ENCODE peak calls at places on chromosome 17, in nine cellular contexts. One of them, this sample, is unnamed.

GRCh38 chr17:2137342-2138098 is 82.6 kb downstream of the HIC1 start:
- DNase-seq in activated CD8-positive, alpha-beta memory T cell treated with anti-CD3 and anti-CD28 coated beads for 1 hour: no peak
- DNase-seq in HFFc6: peak; percentile 81
- DNase-seq in stimulated activated naive CD4-positive, alpha-beta T cell: no peak
- DNase-seq in mucosa of descending colon: no peak
- DNase-seq in RWPE2: no peak
- DNase-seq in ecto neural progenitor cell: peak; percentile 72
- DNase-seq in activated CD4-positive, CD25-positive, alpha-beta regulatory T cell: no peak
- DNase-seq in fibroblast of villous mesenchyme: peak; percentile 89
- DNase-seq in this sample: no peak

GRCh38 chr17:7576432-7576937 is 3.0 kb upstream of the CD68 start:
- DNase-seq in activated CD4-positive, CD25-positive, alpha-beta regulatory T cell: no peak
- DNase-seq in mucosa of descending colon: peak; percentile 39
- DNase-seq in fibroblast of villous mesenchyme: no peak
- DNase-seq in HFFc6: no peak
- DNase-seq in stimulated activated naive CD4-positive, alpha-beta T cell: no peak
- DNase-seq in RWPE2: no peak
- DNase-seq in activated CD8-positive, alpha-beta memory T cell treated with anti-CD3 and anti-CD28 coated beads for 1 hour: no peak
- DNase-seq in ecto neural progenitor cell: no peak
- DNase-seq in this sample: no peak

GRCh38 chr17:80835816-80836657 is 155.6 kb upstream of the CHMP6 start:
- DNase-seq in ecto neural progenitor cell: no peak
- DNase-seq in activated CD8-positive, alpha-beta memory T cell treated with anti-CD3 and anti-CD28 coated beads for 1 hour: no peak
- DNase-seq in RWPE2: no peak
- DNase-seq in HFFc6: no peak
- DNase-seq in fibroblast of villous mesenchyme: no peak
- DNase-seq in mucosa of descending colon: peak; percentile 26
- DNase-seq in stimulated activated naive CD4-positive, alpha-beta T cell: no peak
- DNase-seq in activated CD4-positive, CD25-positive, alpha-beta regulatory T cell: no peak
- DNase-seq in this sample: no peak

GRCh38 chr17:16928406-16929280 is 43.3 kb downstream of the TNFRSF13B start:
- DNase-seq in HFFc6: no peak
- DNase-seq in activated CD8-positive, alpha-beta memory T cell treated with anti-CD3 and anti-CD28 coated beads for 1 hour: no peak
- DNase-seq in fibroblast of villous mesenchyme: no peak
- DNase-seq in RWPE2: no peak
- DNase-seq in mucosa of descending colon: no peak
- DNase-seq in activated CD4-positive, CD25-positive, alpha-beta regulatory T cell: no peak
- DNase-seq in ecto neural progenitor cell: no peak
- DNase-seq in stimulated activated naive CD4-positive, alpha-beta T cell: no peak
- DNase-seq in this sample: peak; percentile 66

GRCh38 chr17:6297960-6298359 is 137.0 kb downstream of the AIPL1 start:
- DNase-seq in ecto neural progenitor cell: no peak
- DNase-seq in activated CD4-positive, CD25-positive, alpha-beta regulatory T cell: no peak
- DNase-seq in mucosa of descending colon: no peak
- DNase-seq in RWPE2: no peak
- DNase-seq in activated CD8-positive, alpha-beta memory T cell treated with anti-CD3 and anti-CD28 coated beads for 1 hour: no peak
- DNase-seq in stimulated activated naive CD4-positive, alpha-beta T cell: no peak
- DNase-seq in HFFc6: no peak
- DNase-seq in fibroblast of villous mesenchyme: no peak
- DNase-seq in this sample: no peak

GRCh38 chr17:57810740-57811632 is 38.9 kb downstream of the MRPS23 start:
- DNase-seq in activated CD4-positive, CD25-positive, alpha-beta regulatory T cell: no peak
- DNase-seq in ecto neural progenitor cell: peak; percentile 52
- DNase-seq in fibroblast of villous mesenchyme: peak; percentile 28
- DNase-seq in HFFc6: no peak
- DNase-seq in stimulated activated naive CD4-positive, alpha-beta T cell: no peak
- DNase-seq in activated CD8-positive, alpha-beta memory T cell treated with anti-CD3 and anti-CD28 coated beads for 1 hour: no peak
- DNase-seq in mucosa of descending colon: no peak
- DNase-seq in RWPE2: no peak
- DNase-seq in this sample: peak; percentile 55

GRCh38 chr17:58823051-58823525 is 67.4 kb downstream of the PPM1E start:
- DNase-seq in stimulated activated naive CD4-positive, alpha-beta T cell: no peak
- DNase-seq in HFFc6: no peak
- DNase-seq in fibroblast of villous mesenchyme: no peak
- DNase-seq in ecto neural progenitor cell: no peak
- DNase-seq in activated CD4-positive, CD25-positive, alpha-beta regulatory T cell: no peak
- DNase-seq in activated CD8-positive, alpha-beta memory T cell treated with anti-CD3 and anti-CD28 coated beads for 1 hour: no peak
- DNase-seq in RWPE2: no peak
- DNase-seq in mucosa of descending colon: no peak
- DNase-seq in this sample: no peak

GRCh38 chr17:34486781-34487180 is 92.6 kb upstream of the TMEM132E start:
- DNase-seq in stimulated activated naive CD4-positive, alpha-beta T cell: no peak
- DNase-seq in ecto neural progenitor cell: no peak
- DNase-seq in HFFc6: no peak
- DNase-seq in mucosa of descending colon: no peak
- DNase-seq in activated CD4-positive, CD25-positive, alpha-beta regulatory T cell: no peak
- DNase-seq in fibroblast of villous mesenchyme: no peak
- DNase-seq in activated CD8-positive, alpha-beta memory T cell treated with anti-CD3 and anti-CD28 coated beads for 1 hour: no peak
- DNase-seq in RWPE2: no peak
- DNase-seq in this sample: peak; percentile 12

GRCh38 chr17:81341347-81342061 is 46.4 kb upstream of the SLC38A10 start:
- DNase-seq in stimulated activated naive CD4-positive, alpha-beta T cell: no peak
- DNase-seq in mucosa of descending colon: peak; percentile 49
- DNase-seq in HFFc6: no peak
- DNase-seq in ecto neural progenitor cell: peak; percentile 72
- DNase-seq in RWPE2: peak; percentile 66
- DNase-seq in activated CD8-positive, alpha-beta memory T cell treated with anti-CD3 and anti-CD28 coated beads for 1 hour: no peak
- DNase-seq in fibroblast of villous mesenchyme: no peak
- DNase-seq in activated CD4-positive, CD25-positive, alpha-beta regulatory T cell: no peak
- DNase-seq in this sample: no peak

GRCh38 chr17:66950886-66951604 is 13.5 kb upstream of the CACNG4 start:
- DNase-seq in RWPE2: no peak
- DNase-seq in mucosa of descending colon: no peak
- DNase-seq in fibroblast of villous mesenchyme: no peak
- DNase-seq in stimulated activated naive CD4-positive, alpha-beta T cell: no peak
- DNase-seq in HFFc6: no peak
- DNase-seq in activated CD4-positive, CD25-positive, alpha-beta regulatory T cell: no peak
- DNase-seq in ecto neural progenitor cell: no peak
- DNase-seq in activated CD8-positive, alpha-beta memory T cell treated with anti-CD3 and anti-CD28 coated beads for 1 hour: no peak
- DNase-seq in this sample: no peak

GRCh38 chr17:67343237-67343636 is 23.1 kb downstream of the PSMD12 start:
- DNase-seq in activated CD4-positive, CD25-positive, alpha-beta regulatory T cell: no peak
- DNase-seq in stimulated activated naive CD4-positive, alpha-beta T cell: no peak
- DNase-seq in ecto neural progenitor cell: no peak
- DNase-seq in mucosa of descending colon: no peak
- DNase-seq in RWPE2: no peak
- DNase-seq in activated CD8-positive, alpha-beta memory T cell treated with anti-CD3 and anti-CD28 coated beads for 1 hour: no peak
- DNase-seq in HFFc6: no peak
- DNase-seq in fibroblast of villous mesenchyme: no peak
- DNase-seq in this sample: no peak

GRCh38 chr17:39306028-39306427 is 80.3 kb upstream of the STAC2 start:
- DNase-seq in RWPE2: no peak
- DNase-seq in fibroblast of villous mesenchyme: no peak
- DNase-seq in activated CD8-positive, alpha-beta memory T cell treated with anti-CD3 and anti-CD28 coated beads for 1 hour: no peak
- DNase-seq in mucosa of descending colon: no peak
- DNase-seq in ecto neural progenitor cell: peak; percentile 56
- DNase-seq in HFFc6: no peak
- DNase-seq in stimulated activated naive CD4-positive, alpha-beta T cell: no peak
- DNase-seq in activated CD4-positive, CD25-positive, alpha-beta regulatory T cell: no peak
- DNase-seq in this sample: no peak

GRCh38 chr17:65182233-65182632 is 45.1 kb downstream of the RGS9 start:
- DNase-seq in ecto neural progenitor cell: no peak
- DNase-seq in activated CD4-positive, CD25-positive, alpha-beta regulatory T cell: no peak
- DNase-seq in activated CD8-positive, alpha-beta memory T cell treated with anti-CD3 and anti-CD28 coated beads for 1 hour: no peak
- DNase-seq in stimulated activated naive CD4-positive, alpha-beta T cell: no peak
- DNase-seq in HFFc6: no peak
- DNase-seq in fibroblast of villous mesenchyme: no peak
- DNase-seq in RWPE2: no peak
- DNase-seq in mucosa of descending colon: no peak
- DNase-seq in this sample: no peak

GRCh38 chr17:40095944-40096791 is 4.2 kb downstream of the NR1D1 start:
- DNase-seq in activated CD8-positive, alpha-beta memory T cell treated with anti-CD3 and anti-CD28 coated beads for 1 hour: peak; percentile 45
- DNase-seq in fibroblast of villous mesenchyme: no peak
- DNase-seq in mucosa of descending colon: peak; percentile 85
- DNase-seq in stimulated activated naive CD4-positive, alpha-beta T cell: peak; percentile 83
- DNase-seq in ecto neural progenitor cell: no peak
- DNase-seq in HFFc6: no peak
- DNase-seq in activated CD4-positive, CD25-positive, alpha-beta regulatory T cell: peak; percentile 58
- DNase-seq in RWPE2: no peak
- DNase-seq in this sample: no peak

GRCh38 chr17:29595107-29595942 is 2.4 kb downstream of the ANKRD13B start:
- DNase-seq in RWPE2: no peak
- DNase-seq in fibroblast of villous mesenchyme: no peak
- DNase-seq in ecto neural progenitor cell: peak; percentile 52
- DNase-seq in mucosa of descending colon: no peak
- DNase-seq in activated CD4-positive, CD25-positive, alpha-beta regulatory T cell: no peak
- DNase-seq in activated CD8-positive, alpha-beta memory T cell treated with anti-CD3 and anti-CD28 coated beads for 1 hour: no peak
- DNase-seq in stimulated activated naive CD4-positive, alpha-beta T cell: no peak
- DNase-seq in HFFc6: no peak
- DNase-seq in this sample: no peak

GRCh38 chr17:21678451-21679081 is 13.8 kb upstream of the KCNJ18 start:
- DNase-seq in activated CD4-positive, CD25-positive, alpha-beta regulatory T cell: no peak
- DNase-seq in HFFc6: no peak
- DNase-seq in mucosa of descending colon: no peak
- DNase-seq in stimulated activated naive CD4-positive, alpha-beta T cell: no peak
- DNase-seq in ecto neural progenitor cell: no peak
- DNase-seq in RWPE2: no peak
- DNase-seq in activated CD8-positive, alpha-beta memory T cell treated with anti-CD3 and anti-CD28 coated beads for 1 hour: no peak
- DNase-seq in fibroblast of villous mesenchyme: no peak
- DNase-seq in this sample: peak; percentile 91

GRCh38 chr17:31433091-31433790 is 41.8 kb downstream of the RAB11FIP4 start:
- DNase-seq in RWPE2: no peak
- DNase-seq in stimulated activated naive CD4-positive, alpha-beta T cell: no peak
- DNase-seq in HFFc6: no peak
- DNase-seq in fibroblast of villous mesenchyme: no peak
- DNase-seq in activated CD4-positive, CD25-positive, alpha-beta regulatory T cell: no peak
- DNase-seq in activated CD8-positive, alpha-beta memory T cell treated with anti-CD3 and anti-CD28 coated beads for 1 hour: no peak
- DNase-seq in ecto neural progenitor cell: no peak
- DNase-seq in mucosa of descending colon: peak; percentile 40
- DNase-seq in this sample: no peak

GRCh38 chr17:73650147-73650546 is 5.9 kb upstream of the SDK2 start:
- DNase-seq in RWPE2: no peak
- DNase-seq in activated CD8-positive, alpha-beta memory T cell treated with anti-CD3 and anti-CD28 coated beads for 1 hour: no peak
- DNase-seq in ecto neural progenitor cell: peak; percentile 68
- DNase-seq in activated CD4-positive, CD25-positive, alpha-beta regulatory T cell: no peak
- DNase-seq in HFFc6: no peak
- DNase-seq in mucosa of descending colon: no peak
- DNase-seq in fibroblast of villous mesenchyme: no peak
- DNase-seq in stimulated activated naive CD4-positive, alpha-beta T cell: no peak
- DNase-seq in this sample: peak; percentile 45

GRCh38 chr17:76513306-76513692 is 12.1 kb upstream of the RHBDF2 start:
- DNase-seq in fibroblast of villous mesenchyme: no peak
- DNase-seq in stimulated activated naive CD4-positive, alpha-beta T cell: no peak
- DNase-seq in mucosa of descending colon: no peak
- DNase-seq in activated CD8-positive, alpha-beta memory T cell treated with anti-CD3 and anti-CD28 coated beads for 1 hour: no peak
- DNase-seq in activated CD4-positive, CD25-positive, alpha-beta regulatory T cell: no peak
- DNase-seq in ecto neural progenitor cell: no peak
- DNase-seq in HFFc6: no peak
- DNase-seq in RWPE2: no peak
- DNase-seq in this sample: no peak

GRCh38 chr17:6677158-6677831 is 25.7 kb downstream of the C17orf100 start:
- DNase-seq in activated CD4-positive, CD25-positive, alpha-beta regulatory T cell: no peak
- DNase-seq in ecto neural progenitor cell: peak; percentile 46
- DNase-seq in activated CD8-positive, alpha-beta memory T cell treated with anti-CD3 and anti-CD28 coated beads for 1 hour: no peak
- DNase-seq in stimulated activated naive CD4-positive, alpha-beta T cell: no peak
- DNase-seq in fibroblast of villous mesenchyme: peak; percentile 39
- DNase-seq in mucosa of descending colon: no peak
- DNase-seq in HFFc6: peak; percentile 58
- DNase-seq in RWPE2: no peak
- DNase-seq in this sample: no peak

GRCh38 chr17:33091271-33091670 is 99.6 kb downstream of the SPACA3 start:
- DNase-seq in fibroblast of villous mesenchyme: no peak
- DNase-seq in HFFc6: no peak
- DNase-seq in activated CD4-positive, CD25-positive, alpha-beta regulatory T cell: no peak
- DNase-seq in activated CD8-positive, alpha-beta memory T cell treated with anti-CD3 and anti-CD28 coated beads for 1 hour: no peak
- DNase-seq in stimulated activated naive CD4-positive, alpha-beta T cell: no peak
- DNase-seq in ecto neural progenitor cell: no peak
- DNase-seq in RWPE2: no peak
- DNase-seq in mucosa of descending colon: no peak
- DNase-seq in this sample: no peak

GRCh38 chr17:57373756-57374155 is 117.4 kb downstream of the MSI2 start:
- DNase-seq in RWPE2: no peak
- DNase-seq in mucosa of descending colon: no peak
- DNase-seq in activated CD8-positive, alpha-beta memory T cell treated with anti-CD3 and anti-CD28 coated beads for 1 hour: no peak
- DNase-seq in activated CD4-positive, CD25-positive, alpha-beta regulatory T cell: no peak
- DNase-seq in ecto neural progenitor cell: no peak
- DNase-seq in stimulated activated naive CD4-positive, alpha-beta T cell: no peak
- DNase-seq in HFFc6: no peak
- DNase-seq in fibroblast of villous mesenchyme: no peak
- DNase-seq in this sample: no peak

GRCh38 chr17:59829217-59830006 is 63.3 kb downstream of the TUBD1 start:
- DNase-seq in RWPE2: no peak
- DNase-seq in stimulated activated naive CD4-positive, alpha-beta T cell: no peak
- DNase-seq in activated CD8-positive, alpha-beta memory T cell treated with anti-CD3 and anti-CD28 coated beads for 1 hour: no peak
- DNase-seq in activated CD4-positive, CD25-positive, alpha-beta regulatory T cell: no peak
- DNase-seq in ecto neural progenitor cell: no peak
- DNase-seq in mucosa of descending colon: no peak
- DNase-seq in HFFc6: peak; percentile 93
- DNase-seq in fibroblast of villous mesenchyme: peak; percentile 99
- DNase-seq in this sample: peak; percentile 91

GRCh38 chr17:1147664-1148063 is 32.1 kb downstream of the ABR start:
- DNase-seq in stimulated activated naive CD4-positive, alpha-beta T cell: no peak
- DNase-seq in mucosa of descending colon: peak; percentile 76
- DNase-seq in HFFc6: peak; percentile 43
- DNase-seq in fibroblast of villous mesenchyme: peak; percentile 53
- DNase-seq in activated CD4-positive, CD25-positive, alpha-beta regulatory T cell: no peak
- DNase-seq in RWPE2: no peak
- DNase-seq in ecto neural progenitor cell: peak; percentile 84
- DNase-seq in activated CD8-positive, alpha-beta memory T cell treated with anti-CD3 and anti-CD28 coated beads for 1 hour: no peak
- DNase-seq in this sample: peak; percentile 77

GRCh38 chr17:8791910-8792270 is 7.3 kb downstream of the MFSD6L start:
- DNase-seq in fibroblast of villous mesenchyme: peak; percentile 59
- DNase-seq in RWPE2: no peak
- DNase-seq in activated CD4-positive, CD25-positive, alpha-beta regulatory T cell: no peak
- DNase-seq in activated CD8-positive, alpha-beta memory T cell treated with anti-CD3 and anti-CD28 coated beads for 1 hour: no peak
- DNase-seq in mucosa of descending colon: no peak
- DNase-seq in ecto neural progenitor cell: no peak
- DNase-seq in stimulated activated naive CD4-positive, alpha-beta T cell: no peak
- DNase-seq in HFFc6: peak; percentile 71
- DNase-seq in this sample: no peak

GRCh38 chr17:2343421-2343820 is 6.1 kb downstream of the SGSM2 start:
- DNase-seq in stimulated activated naive CD4-positive, alpha-beta T cell: no peak
- DNase-seq in RWPE2: no peak
- DNase-seq in HFFc6: no peak
- DNase-seq in ecto neural progenitor cell: no peak
- DNase-seq in activated CD4-positive, CD25-positive, alpha-beta regulatory T cell: no peak
- DNase-seq in mucosa of descending colon: no peak
- DNase-seq in fibroblast of villous mesenchyme: no peak
- DNase-seq in activated CD8-positive, alpha-beta memory T cell treated with anti-CD3 and anti-CD28 coated beads for 1 hour: peak; percentile 28
- DNase-seq in this sample: no peak

GRCh38 chr17:77666881-77667395 is 291.6 kb upstream of the TNRC6C start:
- DNase-seq in stimulated activated naive CD4-positive, alpha-beta T cell: peak; percentile 63
- DNase-seq in RWPE2: no peak
- DNase-seq in ecto neural progenitor cell: no peak
- DNase-seq in activated CD4-positive, CD25-positive, alpha-beta regulatory T cell: peak; percentile 25
- DNase-seq in HFFc6: no peak
- DNase-seq in fibroblast of villous mesenchyme: no peak
- DNase-seq in activated CD8-positive, alpha-beta memory T cell treated with anti-CD3 and anti-CD28 coated beads for 1 hour: no peak
- DNase-seq in mucosa of descending colon: no peak
- DNase-seq in this sample: no peak

GRCh38 chr17:3894927-3895343 is 2.1 kb upstream of the CAMKK1 start:
- DNase-seq in fibroblast of villous mesenchyme: no peak
- DNase-seq in activated CD4-positive, CD25-positive, alpha-beta regulatory T cell: no peak
- DNase-seq in activated CD8-positive, alpha-beta memory T cell treated with anti-CD3 and anti-CD28 coated beads for 1 hour: no peak
- DNase-seq in mucosa of descending colon: no peak
- DNase-seq in HFFc6: peak; percentile 9
- DNase-seq in ecto neural progenitor cell: no peak
- DNase-seq in stimulated activated naive CD4-positive, alpha-beta T cell: no peak
- DNase-seq in RWPE2: no peak
- DNase-seq in this sample: no peak

GRCh38 chr17:53837131-53837530 is 14.4 kb downstream of the KIF2B start:
- DNase-seq in stimulated activated naive CD4-positive, alpha-beta T cell: no peak
- DNase-seq in ecto neural progenitor cell: no peak
- DNase-seq in activated CD8-positive, alpha-beta memory T cell treated with anti-CD3 and anti-CD28 coated beads for 1 hour: no peak
- DNase-seq in fibroblast of villous mesenchyme: no peak
- DNase-seq in activated CD4-positive, CD25-positive, alpha-beta regulatory T cell: no peak
- DNase-seq in mucosa of descending colon: no peak
- DNase-seq in RWPE2: no peak
- DNase-seq in HFFc6: no peak
- DNase-seq in this sample: no peak

GRCh38 chr17:77253611-77254051 is 112.9 kb downstream of the SEC14L1 start:
- DNase-seq in RWPE2: no peak
- DNase-seq in activated CD8-positive, alpha-beta memory T cell treated with anti-CD3 and anti-CD28 coated beads for 1 hour: no peak
- DNase-seq in ecto neural progenitor cell: no peak
- DNase-seq in stimulated activated naive CD4-positive, alpha-beta T cell: no peak
- DNase-seq in activated CD4-positive, CD25-positive, alpha-beta regulatory T cell: no peak
- DNase-seq in HFFc6: no peak
- DNase-seq in mucosa of descending colon: no peak
- DNase-seq in fibroblast of villous mesenchyme: peak; percentile 96
- DNase-seq in this sample: no peak

GRCh38 chr17:39229274-39229913 is 3.6 kb upstream of the STAC2 start:
- DNase-seq in activated CD4-positive, CD25-positive, alpha-beta regulatory T cell: no peak
- DNase-seq in RWPE2: no peak
- DNase-seq in fibroblast of villous mesenchyme: peak; percentile 42
- DNase-seq in HFFc6: peak; percentile 46
- DNase-seq in mucosa of descending colon: no peak
- DNase-seq in ecto neural progenitor cell: peak; percentile 50
- DNase-seq in activated CD8-positive, alpha-beta memory T cell treated with anti-CD3 and anti-CD28 coated beads for 1 hour: no peak
- DNase-seq in stimulated activated naive CD4-positive, alpha-beta T cell: no peak
- DNase-seq in this sample: no peak